ENCODE peak calls at places on chromosomes 3 and 15, in four cellular contexts. L is GM12891, C is K562, W is GM12878. J is an unnamed sample.
A peak's percentile ranks its signal among the peaks of the same experiment; 100 is the strongest.

GRCh38 chr3:113271594-113272368 is 60.4 kb downstream of the BOC start:
- DNase-seq in L (no peak), C (no peak), W (no peak), J (no peak)

GRCh38 chr3:179865876-179866505 is 170.7 kb downstream of the PEX5L start:
- DNase-seq in L (no peak), C (no peak), W (no peak), J (no peak)

GRCh38 chr3:178514411-178514800 is 21.8 kb upstream of the KCNMB2 start:
- DNase-seq in L (no peak), C (no peak), W (no peak), J (no peak)

GRCh38 chr3:170848294-170848917 is 21.6 kb downstream of the RPL22L1 start:
- DNase-seq in L (no peak), C (peak; percentile 19), W (no peak), J (no peak)

GRCh38 chr3:114745322-114746240 is 401.5 kb downstream of the ZBTB20 start:
- DNase-seq in L (no peak), C (no peak), W (no peak), J (no peak)

GRCh38 chr3:78736863-78737262 is 1030.9 kb downstream of the ROBO1 start:
- DNase-seq in L (no peak), C (no peak), W (peak; percentile 85), J (no peak)

GRCh38 chr15:45118131-45118588 is 4.0 kb downstream of the DUOXA2 start:
- DNase-seq in L (peak; percentile 88), C (peak; percentile 95), W (peak; percentile 45), J (peak; percentile 52)

GRCh38 chr15:29935296-29936020 is 113.2 kb upstream of the TJP1 start:
- DNase-seq in L (no peak), C (no peak), W (no peak), J (no peak)

GRCh38 chr3:52056521-52056967 is at the start of gene DUSP7:
- DNase-seq in L (peak; percentile 76), C (peak; percentile 74), W (no peak), J (peak; percentile 34)

GRCh38 chr3:32186097-32186496 is 52.4 kb upstream of the CMTM8 start:
- DNase-seq in L (no peak), C (no peak), W (no peak), J (no peak)

GRCh38 chr15:70632981-70633380 is 130.4 kb downstream of the UACA start:
- DNase-seq in L (no peak), C (no peak), W (no peak), J (no peak)

GRCh38 chr15:35299059-35299735 is 214.1 kb upstream of the NANOGP8 start:
- DNase-seq in L (no peak), C (no peak), W (no peak), J (no peak)

GRCh38 chr3:182671942-182672341 is 121.4 kb upstream of the ATP11B start:
- DNase-seq in L (no peak), C (no peak), W (no peak), J (no peak)

GRCh38 chr15:62469874-62470688 is 305.0 kb upstream of the C2CD4B start:
- DNase-seq in L (no peak), C (no peak), W (no peak), J (no peak)

GRCh38 chr15:30877070-30877469 is 26.6 kb upstream of the FAN1 start:
- DNase-seq in L (no peak), C (no peak), W (no peak), J (no peak)

GRCh38 chr15:28921336-28921735 is 35.6 kb downstream of the APBA2 start:
- DNase-seq in L (no peak), C (no peak), W (no peak), J (no peak)

DNA sequence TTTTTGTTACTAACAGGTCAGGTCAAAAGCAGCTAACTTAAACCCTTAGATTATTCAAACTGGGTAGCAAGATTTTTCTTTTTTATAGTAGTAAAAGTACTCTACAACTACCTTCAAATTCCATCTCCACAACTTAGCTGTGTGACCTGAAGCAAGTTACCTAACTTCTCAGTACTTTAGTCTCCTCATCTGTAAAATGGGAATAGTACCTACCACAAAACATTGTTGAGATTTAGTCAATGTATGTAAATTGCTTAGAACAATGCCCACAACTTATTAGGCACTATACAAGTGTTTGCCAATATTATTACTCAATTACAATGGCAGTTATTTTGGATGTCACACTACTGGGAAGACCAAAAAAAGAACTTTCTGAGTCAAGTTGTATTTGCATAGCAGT is 3.0 kb downstream of the TASOR start:
- DNase-seq in L (no peak), C (no peak), W (no peak), J (no peak)
- TF ChIP-seq SPI1 in L (no peak), C (no peak), W (no peak), J (no peak)

GRCh38 chr3:59052803-59053411 is 3.1 kb upstream of the CFAP20DC start:
- DNase-seq in L (peak; percentile 4), C (no peak), W (no peak), J (no peak)

GRCh38 chr3:59046839-59047238 is 3.0 kb downstream of the CFAP20DC start:
- DNase-seq in L (no peak), C (no peak), W (no peak), J (no peak)

GRCh38 chr3:59049671-59050331 is at the start of gene CFAP20DC:
- DNase-seq in L (peak; percentile 69), C (peak; percentile 80), W (peak; percentile 62), J (peak; percentile 21)
- TF ChIP-seq POLR2AphosphoS5 in L (no peak), C (no peak), W (peak; percentile 40), J (no peak)

DNA sequence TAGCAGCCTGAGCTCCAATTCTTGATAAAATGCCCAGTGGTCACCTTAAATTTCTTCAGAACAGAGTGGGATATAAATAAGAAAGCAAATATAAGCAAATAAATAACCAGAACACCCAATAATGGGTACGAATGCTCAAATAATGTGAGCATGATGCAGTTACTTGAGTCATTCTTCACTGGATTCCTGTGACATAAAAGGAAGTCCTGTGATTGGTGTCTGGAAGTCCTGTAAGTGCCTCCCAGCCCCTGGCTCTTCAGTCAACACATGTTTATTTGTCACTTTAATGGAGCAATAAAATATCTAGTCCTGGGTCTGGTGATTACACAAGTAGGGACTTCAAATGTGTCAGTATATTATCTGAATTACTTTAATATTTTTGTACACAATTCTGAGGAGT is 30.4 kb downstream of the TMEM212 start:
- DNase-seq in L (no peak), C (no peak), W (no peak), J (no peak)
- TF ChIP-seq SPI1 in L (no peak), C (no peak), W (no peak), J (no peak)

DNA sequence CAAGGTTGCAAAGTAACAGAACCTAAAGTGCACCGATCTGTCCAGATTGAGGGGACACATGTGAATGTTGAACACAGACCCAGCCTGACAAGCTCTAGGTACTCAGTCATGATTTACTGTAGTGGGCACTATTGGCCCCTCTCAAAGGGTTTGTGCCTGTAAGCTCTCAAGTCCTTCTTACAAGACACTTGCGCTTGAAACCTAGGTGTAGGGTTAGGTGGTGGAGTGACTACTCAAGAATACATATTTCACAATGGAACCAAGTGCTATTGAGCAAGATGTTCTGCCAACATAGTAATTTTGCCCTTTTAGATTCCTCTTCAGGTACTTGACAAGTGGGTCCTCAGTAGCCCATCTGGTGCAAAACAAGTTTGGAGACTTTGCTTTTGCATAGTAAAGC is 169.9 kb downstream of the AKAP13 start:
- DNase-seq in L (no peak), C (no peak), W (no peak), J (no peak)
- TF ChIP-seq POLR2AphosphoS5 in L (no peak), C (no peak), W (no peak), J (no peak)

GRCh38 chr3:177371903-177372302 is 174.6 kb upstream of the TBL1XR1 start:
- DNase-seq in L (no peak), C (no peak), W (no peak), J (no peak)
- TF ChIP-seq SPI1 in L (no peak), C (no peak), W (no peak), J (no peak)

GRCh38 chr15:40974921-40975320 is 21.6 kb downstream of the CHAC1 start:
- DNase-seq in L (no peak), C (no peak), W (no peak), J (no peak)

GRCh38 chr15:40964006-40964405 is 10.7 kb downstream of the CHAC1 start:
- DNase-seq in L (no peak), C (no peak), W (no peak), J (no peak)

GRCh38 chr15:40964634-40965033 is 11.4 kb downstream of the CHAC1 start:
- DNase-seq in L (no peak), C (no peak), W (no peak), J (no peak)

GRCh38 chr15:40968290-40969085 is 15.2 kb downstream of the CHAC1 start:
- DNase-seq in L (no peak), C (no peak), W (no peak), J (no peak)

DNA sequence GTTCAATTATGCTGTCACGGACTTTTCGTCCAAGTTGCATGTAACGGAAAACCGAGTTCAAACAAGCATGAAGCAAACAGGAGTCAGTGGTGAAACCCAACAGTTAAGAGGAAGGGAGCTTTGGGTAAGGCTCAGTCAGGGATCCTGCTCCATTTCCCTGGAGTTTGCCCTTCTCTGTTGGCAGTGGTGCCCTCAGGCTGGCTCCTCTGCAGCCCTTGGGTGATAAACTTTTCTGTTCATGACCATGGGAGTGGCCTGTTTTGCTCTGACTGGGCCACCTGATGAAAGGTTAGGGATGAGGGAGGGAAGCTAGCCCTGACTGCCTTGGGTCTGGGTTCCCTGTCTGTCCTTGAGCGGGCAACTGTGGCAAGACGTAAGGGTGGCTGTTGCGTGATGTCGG is 16.1 kb downstream of the CHAC1 start:
- DNase-seq in L (no peak), C (no peak), W (no peak), J (no peak)
- TF ChIP-seq POLR2AphosphoS5 in L (no peak), C (no peak), W (no peak), J (no peak)

DNA sequence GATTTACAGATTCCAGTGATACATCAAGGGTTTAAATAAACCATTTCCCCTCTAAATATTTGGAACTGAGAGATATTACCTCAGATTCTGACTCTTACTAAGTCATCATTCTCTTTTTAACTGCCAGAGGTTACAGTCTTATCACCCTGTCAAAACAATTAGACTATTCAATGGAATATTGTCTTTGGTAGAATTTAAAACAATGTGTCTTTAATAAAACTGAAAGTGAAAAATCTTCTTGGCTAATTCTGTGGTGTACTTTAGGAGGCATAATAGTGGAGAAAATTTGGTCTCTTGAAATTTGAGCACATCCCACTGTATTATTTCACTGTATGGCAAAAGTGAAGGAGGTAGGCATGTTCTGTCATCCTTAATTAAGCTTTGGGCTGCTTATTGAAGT is 47.8 kb upstream of the UTS2B start:
- DNase-seq in L (no peak), C (no peak), W (no peak), J (no peak)
- TF ChIP-seq SPI1 in L (no peak), C (no peak), W (no peak), J (no peak)

J was measured in HL-60.